ENCODE peak calls at places on chromosomes 11 and 22, in six cellular contexts. E, K, M, H, S and Q are unnamed samples.

GRCh38 chr11:57100638-57101312 is 81.0 kb upstream of the LRRC55 start:
- DNase-seq in E (no peak), K (no peak), M (no peak), H (no peak), S (no peak), Q (no peak)

GRCh38 chr22:48352086-48352911 is 1475.4 kb downstream of the BRD1 start:
- DNase-seq in E (no peak), K (no peak), M (no peak), H (no peak), S (no peak), Q (peak; percentile 49)

GRCh38 chr11:16087886-16088285 is 268.5 kb downstream of the SOX6 start:
- DNase-seq in E (no peak), K (no peak), M (no peak), H (no peak), S (no peak), Q (no peak)

GRCh38 chr11:68267881-68268240 is 3.9 kb downstream of the C11orf24 start:
- DNase-seq in E (no peak), K (no peak), M (no peak), H (no peak), S (no peak), Q (peak; percentile 43)

GRCh38 chr22:22161924-22162851 is 82.4 kb upstream of the VPREB1 start:
- DNase-seq in E (no peak), K (no peak), M (no peak), H (no peak), S (no peak), Q (no peak)

GRCh38 chr11:115590254-115590653 is 86.0 kb upstream of the CADM1 start:
- DNase-seq in E (no peak), K (no peak), M (no peak), H (no peak), S (no peak), Q (no peak)

GRCh38 chr22:44622147-44622427 is 79.9 kb upstream of the PRR5 start:
- DNase-seq in E (no peak), K (no peak), M (no peak), H (no peak), S (no peak), Q (no peak)

GRCh38 chr22:25689631-25690030 is 52.4 kb upstream of the MYO18B start:
- DNase-seq in E (no peak), K (peak; percentile 22), M (no peak), H (no peak), S (no peak), Q (no peak)

GRCh38 chr11:102171101-102171500 is 60.9 kb downstream of the YAP1 start:
- DNase-seq in E (peak; percentile 34), K (peak; percentile 77), M (peak; percentile 85), H (no peak), S (no peak), Q (peak; percentile 58)

GRCh38 chr11:127492025-127492424 is 491.5 kb upstream of the KIRREL3 start:
- DNase-seq in E (no peak), K (peak; percentile 76), M (no peak), H (no peak), S (no peak), Q (no peak)

GRCh38 chr22:41094036-41094435 is 1.6 kb downstream of the EP300 start:
- DNase-seq in E (peak; percentile 42), K (peak; percentile 46), M (peak; percentile 40), H (no peak), S (no peak), Q (peak; percentile 77)

GRCh38 chr11:20790622-20791021 is 121.2 kb downstream of the NELL1 start:
- DNase-seq in E (no peak), K (no peak), M (no peak), H (no peak), S (no peak), Q (no peak)

GRCh38 chr11:121520243-121521144 is 67.7 kb upstream of the SORL1-AS1 start:
- DNase-seq in E (peak; percentile 68), K (peak; percentile 80), M (peak; percentile 89), H (no peak), S (no peak), Q (no peak)

GRCh38 chr11:134215836-134216235 is 7.9 kb downstream of the NCAPD3 start:
- DNase-seq in E (no peak), K (no peak), M (no peak), H (no peak), S (no peak), Q (no peak)

GRCh38 chr11:129846508-129847335 is 31.1 kb downstream of the TMEM45B start:
- DNase-seq in E (peak; percentile 95), K (peak; percentile 99), M (peak; percentile 92), H (no peak), S (no peak), Q (peak; percentile 93)

GRCh38 chr11:114886644-114887259 is 208.4 kb downstream of the NXPE2 start:
- DNase-seq in E (peak; percentile 3), K (peak; percentile 17), M (no peak), H (no peak), S (no peak), Q (peak; percentile 51)

GRCh38 chr11:82308979-82309378 is 424.7 kb downstream of the FAM181B start:
- DNase-seq in E (no peak), K (no peak), M (no peak), H (no peak), S (no peak), Q (peak; percentile 25)

GRCh38 chr11:1206391-1207271 is 16.2 kb upstream of the MUC5B start:
- DNase-seq in E (no peak), K (no peak), M (no peak), H (no peak), S (no peak), Q (peak; percentile 64)

GRCh38 chr11:1209371-1210057 is 13.4 kb upstream of the MUC5B start:
- DNase-seq in E (no peak), K (no peak), M (no peak), H (no peak), S (no peak), Q (peak; percentile 49)

GRCh38 chr11:1207451-1208360 is 15.2 kb upstream of the MUC5B start:
- DNase-seq in E (no peak), K (no peak), M (no peak), H (no peak), S (no peak), Q (peak; percentile 54)

GRCh38 chr11:1208361-1209261 is 14.3 kb upstream of the MUC5B start:
- DNase-seq in E (no peak), K (no peak), M (no peak), H (no peak), S (no peak), Q (peak; percentile 42)

GRCh38 chr11:1211838-1212237 is 11.0 kb upstream of the MUC5B start:
- DNase-seq in E (no peak), K (no peak), M (no peak), H (no peak), S (no peak), Q (no peak)
- H3K9me3 ChIP-seq in E (no peaks in the 10 kb centered on the region), K (no peaks in the 10 kb centered on the region), M (peaks cover 4% of the 10 kb centered on the region), H (no peaks in the 10 kb centered on the region), S (peaks cover 39% of the 10 kb centered on the region), Q (peaks cover 5% of the 10 kb centered on the region)

GRCh38 chr22:39309364-39309861 is 10.0 kb downstream of the RPL3 start:
- DNase-seq in E (peak; percentile 81), K (no peak), M (no peak), H (no peak), S (no peak), Q (peak; percentile 55)
- H4K20me1 ChIP-seq in E (peaks cover 17% of the 10 kb centered on the region), K (no peaks in the 10 kb centered on the region), M (peaks cover 65% of the 10 kb centered on the region), H (peaks cover 16% of the 10 kb centered on the region), S (peaks cover 21% of the 10 kb centered on the region), Q (peaks cover 40% of the 10 kb centered on the region)

GRCh38 chr11:86606849-86607481 is 65.5 kb downstream of the ME3 start:
- DNase-seq in E (no peak), K (peak; percentile 54), M (peak; percentile 60), H (no peak), S (no peak), Q (no peak)
- TF ChIP-seq CTCF in E (peak; percentile 3), K (peak; percentile 16), M (no peak), H (no peak), S (no peak), Q (peak; percentile 18)

GRCh38 chr11:72123117-72123653 is 10.7 kb upstream of the ANAPC15 start:
- DNase-seq in E (no peak), K (peak; percentile 28), M (no peak), H (no peak), S (no peak), Q (no peak)

GRCh38 chr11:72129381-72129780 is 6.1 kb upstream of the FOLR3 start:
- DNase-seq in E (no peak), K (no peak), M (no peak), H (no peak), S (no peak), Q (no peak)

GRCh38 chr11:72124046-72124445 is 11.5 kb upstream of the FOLR3 start:
- DNase-seq in E (no peak), K (no peak), M (no peak), H (no peak), S (no peak), Q (no peak)

GRCh38 chr11:72125956-72126355 is 9.6 kb upstream of the FOLR3 start:
- DNase-seq in E (no peak), K (no peak), M (no peak), H (no peak), S (no peak), Q (no peak)

GRCh38 chr11:72127923-72128322 is 7.6 kb upstream of the FOLR3 start:
- DNase-seq in E (no peak), K (no peak), M (no peak), H (no peak), S (no peak), Q (no peak)
- H3K9me3 ChIP-seq in E (no peaks in the 10 kb centered on the region), K (no peaks in the 10 kb centered on the region), M (peaks cover 7% of the 10 kb centered on the region), H (peaks cover 18% of the 10 kb centered on the region), S (peaks cover 19% of the 10 kb centered on the region), Q (peaks cover 2% of the 10 kb centered on the region)

DNA sequence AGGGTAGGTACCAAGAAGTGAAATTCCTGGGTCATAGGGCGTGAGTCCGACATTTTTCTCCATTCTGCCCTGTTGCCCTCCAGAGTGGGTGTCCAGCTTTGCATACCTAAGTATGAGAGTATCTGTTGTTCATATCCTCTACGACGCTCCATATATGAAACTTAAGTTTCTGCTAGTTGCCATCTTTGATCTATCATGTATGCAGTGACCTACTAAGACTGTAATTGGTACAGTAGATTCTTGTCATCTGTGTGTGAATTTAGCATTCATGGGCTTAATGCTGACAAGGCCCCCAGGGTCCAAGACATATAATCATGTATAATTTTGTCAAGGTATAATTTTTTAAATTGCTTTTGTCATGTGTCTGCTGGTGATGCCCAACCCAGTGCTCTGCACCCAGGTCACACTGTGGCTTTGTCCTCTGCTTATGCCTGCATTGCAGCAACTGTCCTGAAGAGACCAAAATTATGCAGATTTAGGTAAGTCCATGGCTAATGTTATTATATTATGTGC is 12.1 kb downstream of the NEAT1 start:
- DNase-seq in E (no peak), K (no peak), M (peak; percentile 38), H (no peak), S (no peak), Q (no peak)
- H4K20me1 ChIP-seq in E (peaks cover 9% of the 10 kb centered on the region), K (peaks cover 19% of the 10 kb centered on the region), M (peaks cover 96% of the 10 kb centered on the region), H (no peaks in the 10 kb centered on the region), S (peaks cover 10% of the 10 kb centered on the region), Q (peaks cover 94% of the 10 kb centered on the region)

GRCh38 chr22:42716649-42717127 is 4.0 kb downstream of the A4GALT start:
- DNase-seq in E (no peak), K (no peak), M (no peak), H (no peak), S (no peak), Q (no peak)
- TF ChIP-seq CTCF in E (no peak), K (no peak), M (no peak), H (no peak), S (no peak), Q (no peak)

DNA sequence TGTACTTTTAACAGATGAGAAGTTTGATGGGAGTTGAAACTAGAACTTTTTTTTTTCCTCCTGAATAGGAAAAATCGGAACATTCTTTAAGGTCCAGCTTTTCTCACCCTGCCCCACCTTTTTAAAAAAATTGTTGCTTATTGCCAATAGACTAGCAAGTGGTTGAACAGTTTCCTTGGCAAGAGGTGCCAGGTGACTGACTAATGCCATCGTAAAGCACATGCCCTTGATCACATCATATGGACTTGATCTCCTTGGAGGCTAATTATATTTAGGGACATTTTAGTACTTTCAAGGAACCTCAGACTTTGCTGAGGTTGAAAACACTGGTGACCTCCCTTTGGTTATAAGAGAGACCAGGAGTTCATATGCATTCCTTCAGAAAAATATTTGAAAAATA is 57.6 kb downstream of the MTMR3 start:
- DNase-seq in E (no peak), K (no peak), M (no peak), H (no peak), S (no peak), Q (no peak)
- H3K9me3 ChIP-seq in E (no peaks in the 10 kb centered on the region), K (no peaks in the 10 kb centered on the region), M (no peaks in the 10 kb centered on the region), H (peaks cover 5% of the 10 kb centered on the region), S (no peaks in the 10 kb centered on the region), Q (no peaks in the 10 kb centered on the region)